ENCODE peak calls at places on chromosome 6, in seven cellular contexts. One of them, this sample, is unnamed.
A peak's percentile ranks its signal among the peaks of the same experiment; 100 is the strongest.

GRCh38 chr6:26445934-26446667 is 5.8 kb downstream of the BTN3A3 start:
- DNase-seq in tibial nerve: no peak
- DNase-seq in HCT116: no peak
- DNase-seq in ovary: no peak
- DNase-seq in Peyer's patch: peak; percentile 39
- DNase-seq in IMR-90: no peak
- DNase-seq in uterus: no peak
- DNase-seq in this sample: no peak

GRCh38 chr6:114785235-114786127 is 442.7 kb upstream of the HS3ST5 start:
- DNase-seq in tibial nerve: no peak
- DNase-seq in ovary: no peak
- DNase-seq in IMR-90: no peak
- DNase-seq in uterus: no peak
- DNase-seq in HCT116: no peak
- DNase-seq in Peyer's patch: no peak
- DNase-seq in this sample: no peak

GRCh38 chr6:131792091-131792496 is 15.7 kb upstream of the ENPP1 start:
- DNase-seq in Peyer's patch: no peak
- DNase-seq in tibial nerve: no peak
- DNase-seq in IMR-90: peak; percentile 49
- DNase-seq in uterus: no peak
- DNase-seq in ovary: no peak
- DNase-seq in HCT116: no peak
- DNase-seq in this sample: no peak

GRCh38 chr6:24284006-24284405 is 73.9 kb downstream of the DCDC2 start:
- DNase-seq in uterus: no peak
- DNase-seq in IMR-90: no peak
- DNase-seq in tibial nerve: no peak
- DNase-seq in ovary: no peak
- DNase-seq in HCT116: no peak
- DNase-seq in Peyer's patch: no peak
- DNase-seq in this sample: no peak

GRCh38 chr6:11188161-11188915 is 44.1 kb downstream of the NEDD9 start:
- DNase-seq in tibial nerve: no peak
- DNase-seq in IMR-90: peak; percentile 43
- DNase-seq in uterus: no peak
- DNase-seq in HCT116: no peak
- DNase-seq in Peyer's patch: no peak
- DNase-seq in ovary: no peak
- DNase-seq in this sample: peak; percentile 62

GRCh38 chr6:12293931-12294800 is 4.0 kb downstream of the EDN1 start:
- DNase-seq in IMR-90: no peak
- DNase-seq in HCT116: no peak
- DNase-seq in Peyer's patch: no peak
- DNase-seq in uterus: no peak
- DNase-seq in tibial nerve: no peak
- DNase-seq in ovary: no peak
- DNase-seq in this sample: peak; percentile 54

GRCh38 chr6:80336906-80337305 is 230.4 kb downstream of the BCKDHB start:
- DNase-seq in HCT116: no peak
- DNase-seq in Peyer's patch: no peak
- DNase-seq in ovary: no peak
- DNase-seq in uterus: no peak
- DNase-seq in tibial nerve: no peak
- DNase-seq in IMR-90: no peak
- DNase-seq in this sample: no peak

GRCh38 chr6:2596222-2596621 is 154.5 kb downstream of the MYLK4 start:
- DNase-seq in tibial nerve: no peak
- DNase-seq in ovary: no peak
- DNase-seq in uterus: no peak
- DNase-seq in IMR-90: no peak
- DNase-seq in HCT116: no peak
- DNase-seq in Peyer's patch: no peak
- DNase-seq in this sample: no peak

GRCh38 chr6:684831-685636 is 7.9 kb downstream of the EXOC2 start:
- DNase-seq in uterus: no peak
- DNase-seq in HCT116: no peak
- DNase-seq in tibial nerve: no peak
- DNase-seq in ovary: no peak
- DNase-seq in IMR-90: peak; percentile 63
- DNase-seq in Peyer's patch: no peak
- DNase-seq in this sample: no peak

GRCh38 chr6:10759312-10759839 is 11.8 kb downstream of the TMEM14B start:
- DNase-seq in IMR-90: peak; percentile 96
- DNase-seq in Peyer's patch: no peak
- DNase-seq in HCT116: peak; percentile 89
- DNase-seq in ovary: no peak
- DNase-seq in uterus: no peak
- DNase-seq in tibial nerve: no peak
- DNase-seq in this sample: no peak

GRCh38 chr6:4620284-4621228 is 155.6 kb upstream of the CDYL start:
- DNase-seq in Peyer's patch: no peak
- DNase-seq in IMR-90: no peak
- DNase-seq in HCT116: no peak
- DNase-seq in uterus: no peak
- DNase-seq in tibial nerve: no peak
- DNase-seq in ovary: no peak
- DNase-seq in this sample: no peak

GRCh38 chr6:119871520-119871919 is 522.0 kb upstream of the MAN1A1 start:
- DNase-seq in tibial nerve: no peak
- DNase-seq in ovary: no peak
- DNase-seq in HCT116: no peak
- DNase-seq in uterus: no peak
- DNase-seq in IMR-90: no peak
- DNase-seq in Peyer's patch: no peak
- DNase-seq in this sample: no peak

GRCh38 chr6:153129873-153130514 is 1.1 kb downstream of the RGS17 start:
- DNase-seq in tibial nerve: no peak
- DNase-seq in uterus: no peak
- DNase-seq in IMR-90: peak; percentile 12
- DNase-seq in ovary: no peak
- DNase-seq in HCT116: no peak
- DNase-seq in Peyer's patch: no peak
- DNase-seq in this sample: no peak

GRCh38 chr6:75222261-75222660 is 16.4 kb upstream of the COL12A1 start:
- DNase-seq in Peyer's patch: no peak
- DNase-seq in uterus: no peak
- DNase-seq in IMR-90: no peak
- DNase-seq in HCT116: no peak
- DNase-seq in ovary: no peak
- DNase-seq in tibial nerve: no peak
- DNase-seq in this sample: no peak

DNA sequence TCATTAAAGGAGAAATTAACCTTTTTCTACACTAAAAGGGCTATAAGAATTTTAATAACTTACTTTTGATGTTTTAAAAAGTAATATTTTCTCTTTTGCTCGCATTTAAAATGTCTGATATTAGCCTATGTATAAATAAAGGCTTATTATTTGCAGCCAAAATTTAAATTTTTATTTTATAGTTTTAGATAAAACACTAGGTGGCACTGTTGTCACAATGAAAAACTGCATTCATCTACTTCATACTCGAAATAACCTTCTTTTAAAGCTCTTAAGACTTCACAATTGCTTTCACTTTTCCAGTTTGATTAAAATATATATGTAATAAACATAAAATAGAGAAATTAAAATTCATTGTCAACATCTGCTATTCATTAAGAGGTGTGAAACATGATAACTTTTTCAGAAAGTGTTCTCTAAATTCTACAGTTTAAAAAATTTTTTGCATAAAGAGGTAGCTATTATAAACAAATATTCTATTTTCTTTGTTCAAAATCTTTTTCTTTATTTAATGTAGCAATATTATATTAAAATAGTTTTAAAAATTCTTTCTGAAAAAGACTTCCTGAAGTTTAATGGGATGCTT is 78.8 kb upstream of the DEFB112 start:
- DNase-seq in ovary: no peak
- DNase-seq in uterus: no peak
- DNase-seq in tibial nerve: no peak
- DNase-seq in IMR-90: peak; percentile 24
- DNase-seq in HCT116: no peak
- DNase-seq in Peyer's patch: no peak
- DNase-seq in this sample: no peak
- TF ChIP-seq CTCF in ovary: no peak
- TF ChIP-seq CTCF in uterus: no peak
- TF ChIP-seq CTCF in tibial nerve: peak; percentile 37
- TF ChIP-seq CTCF in IMR-90: peak; percentile 54
- TF ChIP-seq CTCF in HCT116: peak; percentile 14
- TF ChIP-seq CTCF in Peyer's patch: peak; percentile 40
- TF ChIP-seq CTCF in this sample: peak; percentile 24

GRCh38 chr6:113626470-113626869 is 230.7 kb upstream of the MARCKS start:
- DNase-seq in ovary: no peak
- DNase-seq in uterus: no peak
- DNase-seq in IMR-90: no peak
- DNase-seq in Peyer's patch: peak; percentile 57
- DNase-seq in HCT116: no peak
- DNase-seq in tibial nerve: no peak
- DNase-seq in this sample: no peak
- TF ChIP-seq POLR2A in ovary: no peak
- TF ChIP-seq POLR2A in uterus: no peak
- TF ChIP-seq POLR2A in IMR-90: no peak
- TF ChIP-seq POLR2A in Peyer's patch: no peak
- TF ChIP-seq POLR2A in HCT116: no peak
- TF ChIP-seq POLR2A in tibial nerve: no peak
- TF ChIP-seq POLR2A in this sample: no peak

DNA sequence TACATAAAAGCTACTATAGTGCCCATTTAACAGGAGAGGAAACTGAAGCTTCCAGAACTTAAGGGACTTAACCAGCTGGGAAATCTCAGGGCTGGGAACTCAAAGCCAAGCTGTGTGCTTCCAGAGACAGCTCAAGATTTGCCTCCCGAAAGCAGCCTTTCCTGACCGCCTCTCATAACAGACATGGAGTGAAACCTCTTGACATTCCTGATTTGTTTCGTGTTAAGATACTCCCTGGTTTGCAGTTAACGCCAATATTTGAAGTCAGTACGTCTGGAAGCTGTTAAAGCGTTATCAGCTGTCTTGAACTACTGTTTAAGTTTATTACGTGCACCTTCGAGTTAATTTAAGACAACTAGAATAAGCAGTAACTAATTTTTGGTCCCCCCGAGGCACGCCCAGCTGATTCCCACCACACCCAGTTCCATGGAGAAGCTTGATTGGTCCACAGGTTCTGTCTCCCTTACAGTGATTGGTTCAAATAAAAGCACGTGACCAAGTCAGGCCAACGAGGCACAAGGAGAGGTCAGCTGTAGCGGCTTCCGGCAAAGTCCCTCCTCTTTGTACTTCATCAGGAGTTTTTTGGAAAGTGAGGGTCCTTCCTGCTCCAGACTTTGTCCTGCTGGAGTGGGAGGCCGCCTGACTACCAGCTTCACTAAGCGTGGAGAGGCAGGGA is 8.9 kb upstream of the TCP11 start:
- DNase-seq in tibial nerve: no peak
- DNase-seq in IMR-90: no peak
- DNase-seq in HCT116: no peak
- DNase-seq in Peyer's patch: no peak
- DNase-seq in ovary: no peak
- DNase-seq in uterus: no peak
- DNase-seq in this sample: no peak
- H3K27ac ChIP-seq in tibial nerve: no peak overlapping the region
- H3K27ac ChIP-seq in IMR-90: no peak overlapping the region
- H3K27ac ChIP-seq in HCT116: no peak overlapping the region
- H3K27ac ChIP-seq in Peyer's patch: no peak overlapping the region
- H3K27ac ChIP-seq in ovary: no peak overlapping the region
- H3K27ac ChIP-seq in uterus: no peak overlapping the region
- H3K27ac ChIP-seq in this sample: no peak overlapping the region

GRCh38 chr6:55492259-55492658 is 86.7 kb downstream of the HMGCLL1 start:
- DNase-seq in Peyer's patch: no peak
- DNase-seq in uterus: no peak
- DNase-seq in IMR-90: no peak
- DNase-seq in ovary: no peak
- DNase-seq in tibial nerve: no peak
- DNase-seq in HCT116: no peak
- DNase-seq in this sample: no peak

GRCh38 chr6:55497694-55498093 is 81.3 kb downstream of the HMGCLL1 start:
- DNase-seq in HCT116: no peak
- DNase-seq in tibial nerve: no peak
- DNase-seq in IMR-90: no peak
- DNase-seq in Peyer's patch: no peak
- DNase-seq in ovary: no peak
- DNase-seq in uterus: no peak
- DNase-seq in this sample: no peak

GRCh38 chr6:55490871-55491270 is 88.1 kb downstream of the HMGCLL1 start:
- DNase-seq in Peyer's patch: no peak
- DNase-seq in uterus: no peak
- DNase-seq in IMR-90: no peak
- DNase-seq in HCT116: no peak
- DNase-seq in ovary: no peak
- DNase-seq in tibial nerve: no peak
- DNase-seq in this sample: no peak

GRCh38 chr6:55496201-55496600 is 82.8 kb downstream of the HMGCLL1 start:
- DNase-seq in ovary: no peak
- DNase-seq in uterus: no peak
- DNase-seq in HCT116: no peak
- DNase-seq in IMR-90: no peak
- DNase-seq in tibial nerve: no peak
- DNase-seq in Peyer's patch: no peak
- DNase-seq in this sample: no peak

DNA sequence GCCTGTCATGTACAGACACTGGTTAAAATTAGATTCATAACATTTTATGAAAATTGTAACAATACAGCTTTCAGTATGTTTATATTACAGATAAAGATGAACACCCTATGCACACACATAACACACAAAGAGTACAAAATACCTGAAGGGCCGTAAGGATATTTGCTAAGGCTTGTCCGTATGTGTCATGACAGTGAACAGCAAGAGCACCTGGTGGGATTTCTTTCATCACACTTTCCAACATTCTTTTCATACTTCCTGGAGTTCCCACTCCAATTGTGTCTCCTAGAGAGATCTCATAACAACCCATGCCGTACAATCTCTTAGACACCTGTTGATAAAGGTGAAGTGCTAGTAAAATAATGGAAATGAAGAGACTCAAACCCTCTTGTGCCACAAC is 83.7 kb downstream of the HMGCLL1 start:
- DNase-seq in IMR-90: no peak
- DNase-seq in HCT116: no peak
- DNase-seq in tibial nerve: no peak
- DNase-seq in ovary: no peak
- DNase-seq in Peyer's patch: no peak
- DNase-seq in uterus: no peak
- DNase-seq in this sample: no peak
- TF ChIP-seq CTCF in IMR-90: no peak
- TF ChIP-seq CTCF in HCT116: no peak
- TF ChIP-seq CTCF in tibial nerve: no peak
- TF ChIP-seq CTCF in ovary: no peak
- TF ChIP-seq CTCF in Peyer's patch: no peak
- TF ChIP-seq CTCF in uterus: no peak
- TF ChIP-seq CTCF in this sample: no peak